ENCODE peak calls at places on chromosomes 4 and X, in nine cellular contexts. F is cardiac fibroblast; R is iPS-NIHi11; K is breast epithelium; M is left ventricle myocardium inferior; W is uterus; Z is DND-41; Y is activated naive CD8-positive, alpha-beta T cell treated with anti-CD3 and anti-CD28 coated beads, Interleukin-2, amount 50 U/mL, for 16 hours; Q is NCI-H460. C is an unnamed sample.

GRCh38 chrX:112163916-112164315 is 81.3 kb upstream of the TRPC5 start:
- DNase-seq in F (no peak), R (no peak), K (no peak), M (no peak), W (no peak), Z (no peak), Y (no peak), Q (no peak), C (no peak)

GRCh38 chrX:16526003-16526402 is 124.0 kb upstream of the S100G start:
- DNase-seq in F (no peak), R (no peak), K (no peak), M (no peak), W (no peak), Z (no peak), Y (no peak), Q (no peak), C (no peak)

GRCh38 chr4:41590591-41590990 is 52.6 kb downstream of the LIMCH1 start:
- DNase-seq in F (no peak), R (peak; percentile 28), K (no peak), M (no peak), W (no peak), Z (no peak), Y (no peak), Q (no peak), C (peak; percentile 73)

GRCh38 chrX:107669276-107669675 is 41.0 kb downstream of the PRPS1 start:
- DNase-seq in F (no peak), R (no peak), K (no peak), M (no peak), W (no peak), Z (no peak), Y (no peak), Q (no peak), C (no peak)

GRCh38 chrX:136457303-136457917 is 30.3 kb upstream of the BRS3 start:
- DNase-seq in F (no peak), R (no peak), K (no peak), M (no peak), W (no peak), Z (no peak), Y (no peak), Q (no peak), C (no peak)

GRCh38 chr4:55386073-55386472 is 9.7 kb upstream of the TMEM165 start:
- DNase-seq in F (peak; percentile 40), R (peak; percentile 64), K (no peak), M (no peak), W (no peak), Z (no peak), Y (no peak), Q (no peak), C (no peak)

GRCh38 chr4:86357608-86358007 is 2.2 kb downstream of the MAPK10 start:
- DNase-seq in F (no peak), R (no peak), K (no peak), M (no peak), W (no peak), Z (no peak), Y (no peak), Q (no peak), C (no peak)

GRCh38 chrX:154653048-154653401 is 354 bp downstream of the CTAG2 start:
- DNase-seq in F (no peak), R (no peak), K (no peak), M (no peak), W (no peak), Z (no peak), Y (no peak), Q (no peak), C (no peak)

GRCh38 chr4:104382961-104383360 is 111.7 kb downstream of the CXXC4 start:
- DNase-seq in F (no peak), R (no peak), K (no peak), M (no peak), W (no peak), Z (no peak), Y (no peak), Q (no peak), C (no peak)

GRCh38 chr4:180909279-180909678 is 1333.9 kb upstream of the TENM3 start:
- DNase-seq in F (no peak), R (peak; percentile 63), K (no peak), M (no peak), W (no peak), Z (peak; percentile 6), Y (no peak), Q (no peak), C (no peak)

GRCh38 chr4:16764622-16765021 is 133.8 kb downstream of the LDB2 start:
- DNase-seq in F (peak; percentile 21), R (peak; percentile 45), K (no peak), M (no peak), W (no peak), Z (no peak), Y (no peak), Q (no peak), C (no peak)

GRCh38 chr4:140085062-140085622 is 68.8 kb downstream of the MAML3 start:
- DNase-seq in F (no peak), R (no peak), K (no peak), M (no peak), W (no peak), Z (no peak), Y (no peak), Q (peak; percentile 90), C (no peak)

GRCh38 chr4:3487861-3488260 is 24.8 kb downstream of the DOK7 start:
- DNase-seq in F (no peak), R (no peak), K (no peak), M (no peak), W (no peak), Z (no peak), Y (no peak), Q (no peak), C (no peak)

GRCh38 chr4:8191136-8191747 is 7.8 kb upstream of the SH3TC1 start:
- DNase-seq in F (peak; percentile 89), R (peak; percentile 16), K (no peak), M (peak; percentile 73), W (peak; percentile 65), Z (no peak), Y (no peak), Q (peak; percentile 51), C (no peak)

GRCh38 chr4:118124977-118125376 is 90.7 kb downstream of the NDST3 start:
- DNase-seq in F (no peak), R (no peak), K (no peak), M (no peak), W (no peak), Z (no peak), Y (no peak), Q (no peak), C (no peak)

GRCh38 chr4:54230479-54231418 is 1.7 kb downstream of the PDGFRA start:
- DNase-seq in F (peak; percentile 83), R (no peak), K (no peak), M (peak; percentile 54), W (peak; percentile 51), Z (no peak), Y (no peak), Q (no peak), C (peak; percentile 35)

GRCh38 chr4:24229976-24230375 is 340.1 kb upstream of the PPARGC1A start:
- DNase-seq in F (no peak), R (no peak), K (no peak), M (no peak), W (no peak), Z (no peak), Y (no peak), Q (no peak), C (no peak)

GRCh38 chr4:153025402-153025801 is 89.3 kb downstream of the FHDC1 start:
- DNase-seq in F (no peak), R (no peak), K (no peak), M (no peak), W (no peak), Z (no peak), Y (no peak), Q (no peak), C (no peak)

GRCh38 chrX:123959281-123960063 is 2.0 kb upstream of the STAG2 start:
- DNase-seq in F (peak; percentile 55), R (peak; percentile 15), K (peak; percentile 60), M (peak; percentile 50), W (peak; percentile 67), Z (peak; percentile 22), Y (no peak), Q (no peak), C (no peak)

GRCh38 chr4:101967697-101968346 is 177.3 kb downstream of the BANK1 start:
- DNase-seq in F (peak; percentile 26), R (no peak), K (no peak), M (no peak), W (no peak), Z (no peak), Y (no peak), Q (peak; percentile 54), C (no peak)

GRCh38 chrX:148670277-148670676 is 169.9 kb downstream of the AFF2 start:
- DNase-seq in F (no peak), R (no peak), K (no peak), M (no peak), W (no peak), Z (no peak), Y (no peak), Q (no peak), C (no peak)

GRCh38 chr4:74675673-74676279 is 118.5 kb downstream of the BTC start:
- DNase-seq in F (peak; percentile 82), R (peak; percentile 65), K (no peak), M (no peak), W (no peak), Z (peak; percentile 9), Y (no peak), Q (peak; percentile 70), C (peak; percentile 5)

GRCh38 chrX:115324194-115324593 is 34.7 kb downstream of the LUZP4 start:
- DNase-seq in F (peak; percentile 80), R (no peak), K (no peak), M (peak; percentile 22), W (peak; percentile 36), Z (no peak), Y (no peak), Q (no peak), C (no peak)

GRCh38 chrX:136659174-136659573 is 11.2 kb downstream of the CD40LG start:
- DNase-seq in F (no peak), R (no peak), K (no peak), M (no peak), W (no peak), Z (no peak), Y (no peak), Q (no peak), C (no peak)

GRCh38 chr4:11719879-11720278 is 291.2 kb upstream of the HS3ST1 start:
- DNase-seq in F (no peak), R (no peak), K (no peak), M (no peak), W (no peak), Z (no peak), Y (no peak), Q (no peak), C (no peak)

GRCh38 chrX:153662266-153662665 is 11.3 kb downstream of the PNCK start:
- DNase-seq in F (peak; percentile 41), R (no peak), K (no peak), M (peak; percentile 43), W (no peak), Z (no peak), Y (peak; percentile 11), Q (peak; percentile 61), C (no peak)

GRCh38 chrX:133586443-133586842 is 171.2 kb upstream of the GPC4 start:
- DNase-seq in F (no peak), R (no peak), K (no peak), M (no peak), W (no peak), Z (no peak), Y (no peak), Q (no peak), C (no peak)

GRCh38 chr4:139514382-139515059 is 41.5 kb downstream of the SETD7 start:
- DNase-seq in F (no peak), R (no peak), K (no peak), M (no peak), W (no peak), Z (no peak), Y (no peak), Q (no peak), C (no peak)

GRCh38 chrX:76520273-76521054 is 93.0 kb downstream of the MAGEE1 start:
- DNase-seq in F (no peak), R (no peak), K (no peak), M (no peak), W (no peak), Z (no peak), Y (no peak), Q (no peak), C (no peak)